ENCODE peak calls at places on chromosomes 5 and 9, in ten cellular contexts. Y, V, J, X, C, A, I, M, L and T are unnamed samples.

GRCh38 chr5:173823721-173824567 is 64.2 kb upstream of the CPEB4 start:
- DNase-seq in Y (no peak), V (no peak), J (peak; percentile 58), X (peak; percentile 58), C (no peak), A (no peak), I (no peak), M (peak; percentile 83), L (no peak), T (no peak)

GRCh38 chr5:111699324-111699723 is 57.7 kb downstream of the NREP start:
- DNase-seq in Y (no peak), V (no peak), J (no peak), X (no peak), C (no peak), A (no peak), I (no peak), M (peak; percentile 34), L (no peak), T (no peak)

GRCh38 chr5:179836225-179837019 is 15.7 kb downstream of the SQSTM1 start:
- DNase-seq in Y (peak; percentile 54), V (no peak), J (no peak), X (peak; percentile 28), C (no peak), A (peak; percentile 81), I (peak; percentile 63), M (no peak), L (peak; percentile 84), T (no peak)

GRCh38 chr5:54832066-54832465 is 153.3 kb downstream of the ESM1 start:
- DNase-seq in Y (no peak), V (no peak), J (no peak), X (no peak), C (no peak), A (no peak), I (no peak), M (no peak), L (no peak), T (no peak)

GRCh38 chr9:71901695-71902094 is 9.3 kb downstream of the ABHD17B start:
- DNase-seq in Y (no peak), V (no peak), J (no peak), X (peak; percentile 51), C (no peak), A (no peak), I (no peak), M (no peak), L (no peak), T (no peak)

GRCh38 chr9:113886003-113886324 is 9.9 kb downstream of the ZNF618 start:
- DNase-seq in Y (no peak), V (no peak), J (no peak), X (no peak), C (no peak), A (no peak), I (no peak), M (no peak), L (no peak), T (no peak)

GRCh38 chr5:133757396-133757795 is 145.1 kb upstream of the FSTL4 start:
- DNase-seq in Y (no peak), V (no peak), J (no peak), X (peak; percentile 5), C (no peak), A (no peak), I (no peak), M (no peak), L (no peak), T (no peak)

GRCh38 chr9:108866001-108866420 is 3.9 kb downstream of the ACTL7A start:
- DNase-seq in Y (no peak), V (no peak), J (no peak), X (no peak), C (no peak), A (no peak), I (no peak), M (no peak), L (no peak), T (no peak)

GRCh38 chr5:109959652-109960051 is 269.9 kb downstream of the MAN2A1 start:
- DNase-seq in Y (no peak), V (no peak), J (no peak), X (peak; percentile 49), C (no peak), A (no peak), I (no peak), M (no peak), L (no peak), T (no peak)

GRCh38 chr5:109956884-109957283 is 267.2 kb downstream of the MAN2A1 start:
- DNase-seq in Y (no peak), V (no peak), J (no peak), X (no peak), C (no peak), A (no peak), I (no peak), M (no peak), L (no peak), T (no peak)

GRCh38 chr5:109953821-109954220 is 264.1 kb downstream of the MAN2A1 start:
- DNase-seq in Y (no peak), V (peak; percentile 22), J (no peak), X (no peak), C (no peak), A (no peak), I (no peak), M (no peak), L (no peak), T (no peak)

GRCh38 chr5:109961755-109962154 is 272.0 kb downstream of the MAN2A1 start:
- DNase-seq in Y (no peak), V (no peak), J (no peak), X (no peak), C (no peak), A (no peak), I (no peak), M (no peak), L (no peak), T (no peak)

GRCh38 chr5:109958082-109958481 is 268.4 kb downstream of the MAN2A1 start:
- DNase-seq in Y (no peak), V (no peak), J (no peak), X (no peak), C (no peak), A (no peak), I (no peak), M (no peak), L (no peak), T (no peak)
- H3K27ac ChIP-seq in Y (no peak overlapping the region), V (no peak overlapping the region), J (no peak overlapping the region), X (no peak overlapping the region), C (no peak overlapping the region), A (no peak overlapping the region), I (no peak overlapping the region), M (no peak overlapping the region), L (no peak overlapping the region), T (no peak overlapping the region)

GRCh38 chr9:120927125-120928014 is 774 bp upstream of the TRAF1 start:
- DNase-seq in Y (no peak), V (no peak), J (no peak), X (no peak), C (no peak), A (no peak), I (no peak), M (no peak), L (no peak), T (no peak)

GRCh38 chr9:120924698-120925534 is 1.7 kb downstream of the TRAF1 start:
- DNase-seq in Y (peak; percentile 43), V (no peak), J (no peak), X (no peak), C (no peak), A (peak; percentile 69), I (no peak), M (no peak), L (no peak), T (no peak)

GRCh38 chr9:120923620-120924328 is 2.8 kb downstream of the TRAF1 start:
- DNase-seq in Y (no peak), V (no peak), J (no peak), X (no peak), C (no peak), A (no peak), I (no peak), M (no peak), L (no peak), T (no peak)

GRCh38 chr9:120926397-120926928 is at the start of gene TRAF1:
- DNase-seq in Y (no peak), V (no peak), J (no peak), X (no peak), C (no peak), A (peak; percentile 86), I (no peak), M (no peak), L (no peak), T (no peak)

GRCh38 chr9:120925535-120926396 is 830 bp downstream of the TRAF1 start:
- DNase-seq in Y (peak; percentile 73), V (peak; percentile 56), J (no peak), X (no peak), C (no peak), A (no peak), I (peak; percentile 57), M (peak; percentile 93), L (peak; percentile 72), T (no peak)
- H3K27ac ChIP-seq in Y (peak overlapping the region; percentile 83), V (no peak overlapping the region), J (no peak overlapping the region), X (no peak overlapping the region), C (peak overlapping the region; percentile 40), A (peak overlapping the region; percentile 74), I (peak overlapping the region; percentile 100), M (no peak overlapping the region), L (peak overlapping the region; percentile 52), T (peak overlapping the region; percentile 12)

DNA sequence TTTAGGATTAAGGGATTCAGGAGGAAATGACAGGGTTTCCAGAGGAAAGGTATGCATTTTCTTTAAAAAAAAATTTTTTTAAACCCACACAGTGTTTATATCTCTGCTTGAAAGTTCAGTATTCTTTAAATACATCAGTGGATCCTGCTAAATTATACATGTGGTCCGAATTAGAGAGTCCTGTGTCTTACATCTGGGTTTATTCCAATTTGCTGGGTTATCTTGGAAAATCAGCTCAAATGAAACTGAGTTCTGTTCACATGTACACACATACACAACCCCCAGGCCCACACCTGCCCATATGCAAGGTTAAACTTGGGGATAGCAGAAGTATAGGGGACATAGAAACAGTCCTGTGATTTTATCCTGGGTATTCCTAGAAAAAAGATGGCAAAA is 493.7 kb downstream of the ZNF608 start:
- DNase-seq in Y (no peak), V (no peak), J (no peak), X (no peak), C (no peak), A (no peak), I (no peak), M (no peak), L (no peak), T (no peak)
- H3K27ac ChIP-seq in Y (no peak overlapping the region), V (peak overlapping the region; percentile 35), J (no peak overlapping the region), X (no peak overlapping the region), C (no peak overlapping the region), A (no peak overlapping the region), I (no peak overlapping the region), M (no peak overlapping the region), L (no peak overlapping the region), T (peak overlapping the region; percentile 78)

GRCh38 chr9:70043689-70044449 is at the start of gene MAMDC2:
- DNase-seq in Y (no peak), V (peak; percentile 57), J (peak; percentile 78), X (peak; percentile 73), C (peak; percentile 76), A (peak; percentile 77), I (no peak), M (peak; percentile 57), L (peak; percentile 76), T (no peak)

GRCh38 chr9:70044450-70045307 is 1.0 kb downstream of the MAMDC2 start:
- DNase-seq in Y (no peak), V (peak; percentile 22), J (peak; percentile 67), X (peak; percentile 66), C (peak; percentile 25), A (no peak), I (no peak), M (peak; percentile 78), L (no peak), T (no peak)

GRCh38 chr9:70043285-70043684 is 363 bp upstream of the MAMDC2 start:
- DNase-seq in Y (no peak), V (no peak), J (peak; percentile 89), X (peak; percentile 90), C (no peak), A (no peak), I (no peak), M (no peak), L (no peak), T (no peak)

GRCh38 chr9:70046274-70047070 is 2.8 kb downstream of the MAMDC2 start:
- DNase-seq in Y (no peak), V (peak; percentile 46), J (no peak), X (no peak), C (no peak), A (no peak), I (no peak), M (peak; percentile 89), L (no peak), T (no peak)

GRCh38 chr9:70045452-70045851 is 1.8 kb downstream of the MAMDC2 start:
- DNase-seq in Y (no peak), V (no peak), J (no peak), X (no peak), C (no peak), A (no peak), I (no peak), M (no peak), L (no peak), T (no peak)
- H3K27ac ChIP-seq in Y (no peak overlapping the region), V (no peak overlapping the region), J (no peak overlapping the region), X (peak overlapping the region; percentile 77), C (peak overlapping the region; percentile 2), A (no peak overlapping the region), I (no peak overlapping the region), M (peak overlapping the region; percentile 46), L (no peak overlapping the region), T (no peak overlapping the region)